ENCODE peak calls at places on chromosomes 13 and 19, in four cellular contexts. One of them, this sample, is unnamed.

GRCh38 chr13:93857126-93857525 is 622.4 kb downstream of the DCT start:
- DNase-seq in A673: no peak
- DNase-seq in psoas muscle: no peak
- DNase-seq in tibial nerve: no peak
- DNase-seq in this sample: no peak

GRCh38 chr19:52200044-52200443 is 10.2 kb downstream of the PPP2R1A start:
- DNase-seq in psoas muscle: peak; percentile 48
- DNase-seq in tibial nerve: peak; percentile 57
- DNase-seq in A673: no peak
- DNase-seq in this sample: peak; percentile 74

GRCh38 chr13:23752111-23753001 is 136.8 kb downstream of the MIPEP start:
- DNase-seq in psoas muscle: no peak
- DNase-seq in A673: no peak
- DNase-seq in tibial nerve: no peak
- DNase-seq in this sample: no peak

GRCh38 chr19:13723206-13723605 is 41.1 kb upstream of the MRI1 start:
- DNase-seq in tibial nerve: no peak
- DNase-seq in psoas muscle: no peak
- DNase-seq in A673: no peak
- DNase-seq in this sample: no peak

GRCh38 chr13:112182831-112183543 is 116.0 kb downstream of the SOX1 start:
- DNase-seq in A673: peak; percentile 53
- DNase-seq in tibial nerve: no peak
- DNase-seq in psoas muscle: no peak
- DNase-seq in this sample: peak; percentile 60

GRCh38 chr19:5115771-5116202 is 146.9 kb downstream of the KDM4B start:
- DNase-seq in psoas muscle: no peak
- DNase-seq in tibial nerve: no peak
- DNase-seq in A673: no peak
- DNase-seq in this sample: no peak

GRCh38 chr19:7333198-7334118 is 15.3 kb upstream of the ARHGEF18 start:
- DNase-seq in tibial nerve: no peak
- DNase-seq in A673: no peak
- DNase-seq in psoas muscle: no peak
- DNase-seq in this sample: no peak

GRCh38 chr13:35979378-35979911 is 151.7 kb downstream of the DCLK1 start:
- DNase-seq in tibial nerve: peak; percentile 94
- DNase-seq in A673: peak; percentile 67
- DNase-seq in psoas muscle: peak; percentile 79
- DNase-seq in this sample: peak; percentile 86

GRCh38 chr19:13788991-13789390 is 6.3 kb upstream of the ZSWIM4 start:
- DNase-seq in tibial nerve: no peak
- DNase-seq in psoas muscle: no peak
- DNase-seq in A673: no peak
- DNase-seq in this sample: no peak

GRCh38 chr13:72293206-72293605 is 426.2 kb upstream of the DACH1 start:
- DNase-seq in psoas muscle: no peak
- DNase-seq in tibial nerve: no peak
- DNase-seq in A673: no peak
- DNase-seq in this sample: no peak

GRCh38 chr19:49113762-49114629 is at the start of gene LIN7B:
- DNase-seq in tibial nerve: no peak
- DNase-seq in psoas muscle: peak; percentile 65
- DNase-seq in A673: peak; percentile 84
- DNase-seq in this sample: no peak

GRCh38 chr19:54493967-54494585 is 8.6 kb upstream of the LAIR2 start:
- DNase-seq in psoas muscle: no peak
- DNase-seq in tibial nerve: no peak
- DNase-seq in A673: no peak
- DNase-seq in this sample: no peak

GRCh38 chr13:40562975-40563349 is 103.5 kb downstream of the FOXO1 start:
- DNase-seq in tibial nerve: no peak
- DNase-seq in psoas muscle: peak; percentile 22
- DNase-seq in A673: no peak
- DNase-seq in this sample: no peak

GRCh38 chr19:14476663-14477401 is 1.7 kb upstream of the PTGER1 start:
- DNase-seq in psoas muscle: peak; percentile 49
- DNase-seq in tibial nerve: peak; percentile 63
- DNase-seq in A673: peak; percentile 65
- DNase-seq in this sample: no peak

GRCh38 chr13:51230473-51231105 is 8.4 kb downstream of the FAM124A start:
- DNase-seq in psoas muscle: peak; percentile 46
- DNase-seq in A673: peak; percentile 44
- DNase-seq in tibial nerve: peak; percentile 74
- DNase-seq in this sample: no peak

GRCh38 chr13:112741185-112741755 is 51.4 kb downstream of the ATP11A start:
- DNase-seq in psoas muscle: no peak
- DNase-seq in tibial nerve: no peak
- DNase-seq in A673: no peak
- DNase-seq in this sample: no peak

GRCh38 chr13:75995966-75996365 is 359.8 kb downstream of the LMO7 start:
- DNase-seq in tibial nerve: no peak
- DNase-seq in A673: no peak
- DNase-seq in psoas muscle: no peak
- DNase-seq in this sample: no peak

GRCh38 chr13:101919541-101920306 is 467.2 kb downstream of the ITGBL1 start:
- DNase-seq in tibial nerve: no peak
- DNase-seq in psoas muscle: no peak
- DNase-seq in A673: no peak
- DNase-seq in this sample: no peak

GRCh38 chr19:12884926-12885748 is 1.9 kb downstream of the KLF1 start:
- DNase-seq in tibial nerve: no peak
- DNase-seq in psoas muscle: peak; percentile 67
- DNase-seq in A673: peak; percentile 77
- DNase-seq in this sample: no peak

GRCh38 chr13:108326318-108326717 is 56.8 kb downstream of the TNFSF13B start:
- DNase-seq in psoas muscle: no peak
- DNase-seq in A673: peak; percentile 21
- DNase-seq in tibial nerve: no peak
- DNase-seq in this sample: no peak

GRCh38 chr19:17026706-17027427 is at the start of gene CPAMD8:
- DNase-seq in A673: no peak
- DNase-seq in tibial nerve: no peak
- DNase-seq in psoas muscle: no peak
- DNase-seq in this sample: no peak

GRCh38 chr19:752652-753517 is 2.0 kb downstream of the MISP start:
- DNase-seq in psoas muscle: peak; percentile 61
- DNase-seq in tibial nerve: peak; percentile 43
- DNase-seq in A673: peak; percentile 58
- DNase-seq in this sample: no peak

GRCh38 chr19:49271080-49271753 is 53.8 kb downstream of the SLC6A16 start:
- DNase-seq in A673: no peak
- DNase-seq in psoas muscle: no peak
- DNase-seq in tibial nerve: no peak
- DNase-seq in this sample: no peak

GRCh38 chr13:27644302-27644701 is 22.6 kb downstream of the POLR1D start:
- DNase-seq in A673: peak; percentile 15
- DNase-seq in psoas muscle: no peak
- DNase-seq in tibial nerve: no peak
- DNase-seq in this sample: no peak

GRCh38 chr13:23620211-23620610 is 50.0 kb downstream of the TNFRSF19 start:
- DNase-seq in tibial nerve: no peak
- DNase-seq in psoas muscle: no peak
- DNase-seq in A673: no peak
- DNase-seq in this sample: no peak

GRCh38 chr19:23286477-23286876 is 36.3 kb upstream of the ZNF724 start:
- DNase-seq in psoas muscle: no peak
- DNase-seq in A673: no peak
- DNase-seq in tibial nerve: no peak
- DNase-seq in this sample: no peak

GRCh38 chr13:97499181-97499580 is 65.2 kb downstream of the RAP2A start:
- DNase-seq in tibial nerve: no peak
- DNase-seq in psoas muscle: no peak
- DNase-seq in A673: no peak
- DNase-seq in this sample: no peak

GRCh38 chr13:98033277-98034247 is 80.1 kb downstream of the IPO5 start:
- DNase-seq in A673: peak; percentile 87
- DNase-seq in psoas muscle: no peak
- DNase-seq in tibial nerve: peak; percentile 20
- DNase-seq in this sample: no peak

GRCh38 chr13:113013303-113013702 is 44.3 kb downstream of the MCF2L start:
- DNase-seq in psoas muscle: no peak
- DNase-seq in tibial nerve: no peak
- DNase-seq in A673: no peak
- DNase-seq in this sample: no peak

GRCh38 chr19:42401365-42402303 is 11.5 kb upstream of the CNFN start:
- DNase-seq in psoas muscle: peak; percentile 83
- DNase-seq in A673: peak; percentile 86
- DNase-seq in tibial nerve: peak; percentile 92
- DNase-seq in this sample: peak; percentile 83
- H3K4me3 ChIP-seq in psoas muscle: peak overlapping the region; percentile 76
- H3K4me3 ChIP-seq in A673: peak overlapping the region; percentile 55
- H3K4me3 ChIP-seq in tibial nerve: peak overlapping the region; percentile 66
- H3K4me3 ChIP-seq in this sample: peak overlapping the region; percentile 71

GRCh38 chr13:86085890-86086289 is 286.7 kb upstream of the SLITRK6 start:
- DNase-seq in psoas muscle: no peak
- DNase-seq in A673: peak; percentile 1
- DNase-seq in tibial nerve: no peak
- DNase-seq in this sample: no peak
- TF ChIP-seq CTCF in psoas muscle: no peak
- TF ChIP-seq CTCF in A673: peak; percentile 28
- TF ChIP-seq CTCF in tibial nerve: no peak
- TF ChIP-seq CTCF in this sample: no peak

GRCh38 chr13:80134360-80134759 is 206.6 kb downstream of the SPRY2 start:
- DNase-seq in tibial nerve: no peak
- DNase-seq in psoas muscle: no peak
- DNase-seq in A673: no peak
- DNase-seq in this sample: no peak

GRCh38 chr13:80132741-80133601 is 208.0 kb downstream of the SPRY2 start:
- DNase-seq in A673: peak; percentile 78
- DNase-seq in tibial nerve: peak; percentile 44
- DNase-seq in psoas muscle: peak; percentile 36
- DNase-seq in this sample: peak; percentile 86

GRCh38 chr13:80133631-80134083 is 207.3 kb downstream of the SPRY2 start:
- DNase-seq in tibial nerve: no peak
- DNase-seq in A673: no peak
- DNase-seq in psoas muscle: no peak
- DNase-seq in this sample: no peak

GRCh38 chr13:80126382-80127068 is 214.4 kb downstream of the SPRY2 start:
- DNase-seq in psoas muscle: no peak
- DNase-seq in tibial nerve: no peak
- DNase-seq in A673: no peak
- DNase-seq in this sample: no peak

GRCh38 chr13:80131204-80131603 is 209.7 kb downstream of the SPRY2 start:
- DNase-seq in A673: peak; percentile 60
- DNase-seq in psoas muscle: peak; percentile 76
- DNase-seq in tibial nerve: peak; percentile 43
- DNase-seq in this sample: peak; percentile 76
- H3K27ac ChIP-seq in A673: no peak overlapping the region
- H3K27ac ChIP-seq in psoas muscle: peak overlapping the region; percentile 48
- H3K27ac ChIP-seq in tibial nerve: no peak overlapping the region
- H3K27ac ChIP-seq in this sample: peak overlapping the region; percentile 37

GRCh38 chr19:50556236-50557008 is 11.8 kb downstream of the LRRC4B start:
- DNase-seq in A673: peak; percentile 86
- DNase-seq in psoas muscle: peak; percentile 74
- DNase-seq in tibial nerve: peak; percentile 47
- DNase-seq in this sample: peak; percentile 75

GRCh38 chr19:50557009-50557613 is 11.1 kb downstream of the LRRC4B start:
- DNase-seq in tibial nerve: no peak
- DNase-seq in psoas muscle: no peak
- DNase-seq in A673: no peak
- DNase-seq in this sample: peak; percentile 31

GRCh38 chr19:50555033-50555432 is 13.2 kb downstream of the LRRC4B start:
- DNase-seq in psoas muscle: no peak
- DNase-seq in A673: no peak
- DNase-seq in tibial nerve: no peak
- DNase-seq in this sample: no peak

GRCh38 chr19:50554212-50554611 is 14.0 kb downstream of the LRRC4B start:
- DNase-seq in psoas muscle: no peak
- DNase-seq in tibial nerve: no peak
- DNase-seq in A673: no peak
- DNase-seq in this sample: no peak

DNA sequence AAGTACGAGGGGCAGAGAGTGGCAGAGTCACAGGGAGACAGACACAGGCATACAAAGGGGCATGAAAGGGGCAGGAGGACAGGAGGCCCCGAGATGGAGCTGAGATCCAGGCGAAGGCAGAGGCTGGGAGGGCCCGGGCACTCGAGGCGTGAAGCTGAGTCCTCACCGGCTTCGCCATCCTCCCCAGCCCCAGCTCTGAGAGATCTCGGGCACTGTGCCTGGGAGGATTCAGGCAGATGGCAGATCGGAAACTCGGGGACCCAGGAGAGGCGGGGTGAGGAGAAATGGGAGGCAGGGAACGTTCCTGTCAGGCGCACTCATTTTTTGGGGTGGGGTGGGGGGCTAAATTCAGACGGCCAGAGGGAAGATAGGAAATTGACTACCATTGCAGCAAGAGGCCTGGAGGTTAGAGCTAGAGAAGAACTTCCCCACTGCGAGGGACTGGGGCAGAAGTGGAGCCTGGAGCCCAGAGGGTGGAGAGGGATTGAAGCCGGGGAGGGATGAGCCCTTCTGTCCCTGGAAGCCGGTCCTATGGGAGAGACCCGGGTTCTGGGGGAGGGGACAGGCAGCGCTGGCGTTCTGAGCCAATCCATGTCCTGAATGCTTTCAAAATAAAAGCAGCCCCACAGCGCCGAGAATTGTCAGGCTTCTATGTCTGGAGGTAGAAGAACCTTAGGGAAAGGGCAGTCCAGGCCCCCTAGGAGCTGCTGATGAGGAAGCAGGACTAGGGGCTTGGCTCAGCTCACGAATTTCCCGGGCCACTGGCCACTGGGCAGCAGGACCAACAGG is 12.6 kb downstream of the LRRC4B start:
- DNase-seq in tibial nerve: no peak
- DNase-seq in psoas muscle: no peak
- DNase-seq in A673: no peak
- DNase-seq in this sample: no peak
- H3K4me3 ChIP-seq in tibial nerve: peak overlapping the region; percentile 47
- H3K4me3 ChIP-seq in psoas muscle: peak overlapping the region; percentile 58
- H3K4me3 ChIP-seq in A673: peak overlapping the region; percentile 47
- H3K4me3 ChIP-seq in this sample: peak overlapping the region; percentile 74

GRCh38 chr19:18587561-18587960 is 1.0 kb upstream of the REX1BD start:
- DNase-seq in A673: no peak
- DNase-seq in tibial nerve: no peak
- DNase-seq in psoas muscle: no peak
- DNase-seq in this sample: no peak

GRCh38 chr19:18589380-18590272 is 1.0 kb downstream of the REX1BD start:
- DNase-seq in tibial nerve: peak; percentile 50
- DNase-seq in psoas muscle: peak; percentile 75
- DNase-seq in A673: peak; percentile 93
- DNase-seq in this sample: no peak

GRCh38 chr19:18587962-18588610 is 512 bp upstream of the REX1BD start:
- DNase-seq in A673: no peak
- DNase-seq in tibial nerve: no peak
- DNase-seq in psoas muscle: no peak
- DNase-seq in this sample: no peak

GRCh38 chr19:18588611-18589379 is at the start of gene REX1BD:
- DNase-seq in psoas muscle: peak; percentile 88
- DNase-seq in A673: peak; percentile 93
- DNase-seq in tibial nerve: peak; percentile 72
- DNase-seq in this sample: peak; percentile 89

GRCh38 chr19:18586311-18586710 is 2.3 kb upstream of the REX1BD start:
- DNase-seq in tibial nerve: no peak
- DNase-seq in psoas muscle: no peak
- DNase-seq in A673: no peak
- DNase-seq in this sample: no peak
- TF ChIP-seq CTCF in tibial nerve: no peak
- TF ChIP-seq CTCF in psoas muscle: no peak
- TF ChIP-seq CTCF in A673: peak; percentile 13
- TF ChIP-seq CTCF in this sample: no peak

This sample was measured in coronary artery.